ENCODE peak calls at places on chromosomes 1 and 21, in ten cellular contexts. C, A, Z, S, W, H, G, I, Y and N are unnamed samples.

GRCh38 chr1:243312962-243313634 is 57.3 kb downstream of the SDCCAG8 start:
- DNase-seq in C (no peak), A (no peak), Z (no peak), S (no peak), W (no peak), H (no peak), G (no peak), I (no peak), Y (no peak), N (no peak)

GRCh38 chr1:169072945-169073725 is 33.4 kb upstream of the ATP1B1 start:
- DNase-seq in C (no peak), A (no peak), Z (no peak), S (no peak), W (no peak), H (no peak), G (no peak), I (no peak), Y (no peak), N (no peak)

GRCh38 chr1:201917362-201918033 is 28.8 kb downstream of the SHISA4 start:
- DNase-seq in C (peak; percentile 27), A (peak; percentile 63), Z (no peak), S (no peak), W (no peak), H (no peak), G (peak; percentile 84), I (no peak), Y (no peak), N (no peak)

GRCh38 chr1:92709738-92710137 is 75.2 kb downstream of the EVI5 start:
- DNase-seq in C (no peak), A (no peak), Z (no peak), S (no peak), W (no peak), H (no peak), G (no peak), I (no peak), Y (no peak), N (no peak)

GRCh38 chr1:121516279-121516967 is 331.6 kb downstream of the SRGAP2C start:
- DNase-seq in C (no peak), A (no peak), Z (no peak), S (no peak), W (peak; percentile 36), H (no peak), G (no peak), I (no peak), Y (peak; percentile 65), N (no peak)

GRCh38 chr21:41229527-41230248 is 61.7 kb downstream of the BACE2 start:
- DNase-seq in C (no peak), A (no peak), Z (no peak), S (no peak), W (no peak), H (no peak), G (no peak), I (no peak), Y (no peak), N (no peak)

GRCh38 chr21:38188037-38188436 is 68.8 kb upstream of the KCNJ15 start:
- DNase-seq in C (no peak), A (no peak), Z (no peak), S (no peak), W (no peak), H (no peak), G (no peak), I (no peak), Y (no peak), N (no peak)

GRCh38 chr1:91700771-91701493 is 185.0 kb downstream of the TGFBR3 start:
- DNase-seq in C (no peak), A (no peak), Z (no peak), S (no peak), W (no peak), H (no peak), G (no peak), I (no peak), Y (no peak), N (no peak)

GRCh38 chr1:230641346-230641745 is 935 bp upstream of the COG2 start:
- DNase-seq in C (no peak), A (no peak), Z (no peak), S (no peak), W (no peak), H (no peak), G (no peak), I (no peak), Y (no peak), N (no peak)

GRCh38 chr1:235809949-235810348 is 56.8 kb downstream of the LYST start:
- DNase-seq in C (no peak), A (no peak), Z (no peak), S (no peak), W (no peak), H (no peak), G (no peak), I (no peak), Y (no peak), N (no peak)

GRCh38 chr1:53639251-53639721 is 99.7 kb downstream of the GLIS1 start:
- DNase-seq in C (no peak), A (no peak), Z (no peak), S (no peak), W (no peak), H (peak; percentile 7), G (no peak), I (no peak), Y (peak; percentile 38), N (no peak)

GRCh38 chr1:198699167-198700015 is 60.6 kb downstream of the PTPRC start:
- DNase-seq in C (no peak), A (no peak), Z (peak; percentile 44), S (peak; percentile 79), W (no peak), H (peak; percentile 63), G (no peak), I (no peak), Y (peak; percentile 87), N (peak; percentile 16)

GRCh38 chr21:28834335-28835238 is 158.1 kb downstream of the LTN1 start:
- DNase-seq in C (no peak), A (no peak), Z (no peak), S (no peak), W (no peak), H (no peak), G (no peak), I (no peak), Y (no peak), N (no peak)
- H3K27ac ChIP-seq in C (no peak overlapping the region), A (no peak overlapping the region), Z (no peak overlapping the region), S (no peak overlapping the region), W (no peak overlapping the region), H (no peak overlapping the region), G (no peak overlapping the region), I (no peak overlapping the region), Y (no peak overlapping the region), N (no peak overlapping the region)

DNA sequence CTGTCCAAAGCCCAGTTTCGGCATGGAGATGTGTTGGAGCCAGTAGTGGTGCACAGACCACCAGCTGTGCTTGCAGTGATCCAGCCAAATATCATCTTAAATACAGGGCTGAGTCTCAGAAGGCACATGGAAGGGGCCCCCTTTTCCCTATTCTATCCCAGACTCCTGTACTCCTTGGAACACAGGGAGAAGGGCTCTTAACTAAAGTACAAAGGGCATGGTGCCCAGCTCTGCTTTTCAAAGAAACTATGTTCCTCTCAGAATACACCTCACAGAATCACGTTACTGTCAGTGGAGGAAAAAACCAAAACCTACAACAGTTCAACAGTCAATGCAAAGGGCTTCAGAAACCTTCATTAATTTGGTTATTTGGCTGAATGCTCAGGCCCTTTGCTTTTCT is 180.6 kb upstream of the C1orf105 start:
- DNase-seq in C (no peak), A (no peak), Z (no peak), S (peak; percentile 57), W (no peak), H (no peak), G (no peak), I (no peak), Y (no peak), N (no peak)
- H3K27ac ChIP-seq in C (no peak overlapping the region), A (no peak overlapping the region), Z (no peak overlapping the region), S (peak overlapping the region; percentile 47), W (no peak overlapping the region), H (no peak overlapping the region), G (peak overlapping the region; percentile 59), I (peak overlapping the region; percentile 14), Y (peak overlapping the region; percentile 32), N (no peak overlapping the region)

GRCh38 chr1:222813866-222814535 is 838 bp upstream of the DISP1 start:
- DNase-seq in C (no peak), A (no peak), Z (no peak), S (no peak), W (no peak), H (no peak), G (no peak), I (peak; percentile 31), Y (no peak), N (no peak)
- H3K27ac ChIP-seq in C (peak overlapping the region; percentile 91), A (no peak overlapping the region), Z (no peak overlapping the region), S (peak overlapping the region; percentile 95), W (peak overlapping the region; percentile 88), H (peak overlapping the region; percentile 94), G (peak overlapping the region; percentile 92), I (peak overlapping the region; percentile 87), Y (peak overlapping the region; percentile 87), N (peak overlapping the region; percentile 75)

GRCh38 chr1:89878256-89878655 is 57.4 kb downstream of the LRRC8D start:
- DNase-seq in C (no peak), A (no peak), Z (no peak), S (no peak), W (no peak), H (no peak), G (no peak), I (no peak), Y (no peak), N (no peak)

GRCh38 chr1:89876463-89876862 is 55.6 kb downstream of the LRRC8D start:
- DNase-seq in C (no peak), A (no peak), Z (no peak), S (no peak), W (no peak), H (no peak), G (no peak), I (no peak), Y (no peak), N (no peak)

GRCh38 chr1:89881415-89882058 is 60.7 kb downstream of the LRRC8D start:
- DNase-seq in C (no peak), A (no peak), Z (no peak), S (no peak), W (no peak), H (no peak), G (no peak), I (no peak), Y (no peak), N (no peak)

GRCh38 chr1:89880679-89881078 is 59.8 kb downstream of the LRRC8D start:
- DNase-seq in C (no peak), A (no peak), Z (no peak), S (no peak), W (no peak), H (no peak), G (no peak), I (no peak), Y (no peak), N (no peak)

GRCh38 chr1:89877756-89878155 is 56.9 kb downstream of the LRRC8D start:
- DNase-seq in C (no peak), A (no peak), Z (no peak), S (no peak), W (no peak), H (no peak), G (no peak), I (no peak), Y (no peak), N (no peak)
- H3K27ac ChIP-seq in C (no peak overlapping the region), A (no peak overlapping the region), Z (no peak overlapping the region), S (no peak overlapping the region), W (no peak overlapping the region), H (no peak overlapping the region), G (peak overlapping the region; percentile 23), I (peak overlapping the region; percentile 0), Y (no peak overlapping the region), N (no peak overlapping the region)